ENCODE peak calls at places on chromosomes 6 and 20, in eight cellular contexts. One of them, this sample, is unnamed.

GRCh38 chr20:49562341-49563014 is 5.5 kb downstream of the PTGIS start:
- DNase-seq in ascending aorta: peak; percentile 97
- DNase-seq in BJ: peak; percentile 59
- DNase-seq in H54: peak; percentile 94
- DNase-seq in Daoy: peak; percentile 88
- DNase-seq in effector CD8-positive, alpha-beta T cell: no peak
- DNase-seq in NCI-H1930: no peak
- DNase-seq in iris pigment epithelial cell: peak; percentile 78
- DNase-seq in this sample: no peak

GRCh38 chr20:36447101-36447500 is 94.2 kb upstream of the MYL9 start:
- DNase-seq in ascending aorta: no peak
- DNase-seq in BJ: no peak
- DNase-seq in H54: no peak
- DNase-seq in Daoy: no peak
- DNase-seq in effector CD8-positive, alpha-beta T cell: no peak
- DNase-seq in NCI-H1930: no peak
- DNase-seq in iris pigment epithelial cell: no peak
- DNase-seq in this sample: no peak

GRCh38 chr6:31831350-31832215 is 4.0 kb downstream of the HSPA1B start:
- DNase-seq in ascending aorta: no peak
- DNase-seq in BJ: no peak
- DNase-seq in H54: no peak
- DNase-seq in Daoy: no peak
- DNase-seq in effector CD8-positive, alpha-beta T cell: no peak
- DNase-seq in NCI-H1930: no peak
- DNase-seq in iris pigment epithelial cell: no peak
- DNase-seq in this sample: no peak

GRCh38 chr20:11687546-11688292 is 230.0 kb upstream of the BTBD3 start:
- DNase-seq in ascending aorta: no peak
- DNase-seq in BJ: no peak
- DNase-seq in H54: no peak
- DNase-seq in Daoy: no peak
- DNase-seq in effector CD8-positive, alpha-beta T cell: no peak
- DNase-seq in NCI-H1930: no peak
- DNase-seq in iris pigment epithelial cell: no peak
- DNase-seq in this sample: no peak

GRCh38 chr20:54070187-54070987 is at the start of gene BCAS1:
- DNase-seq in ascending aorta: no peak
- DNase-seq in BJ: no peak
- DNase-seq in H54: no peak
- DNase-seq in Daoy: no peak
- DNase-seq in effector CD8-positive, alpha-beta T cell: no peak
- DNase-seq in NCI-H1930: no peak
- DNase-seq in iris pigment epithelial cell: no peak
- DNase-seq in this sample: no peak

GRCh38 chr6:34396518-34396917 is 4.0 kb upstream of the NUDT3 start:
- DNase-seq in ascending aorta: no peak
- DNase-seq in BJ: no peak
- DNase-seq in H54: no peak
- DNase-seq in Daoy: no peak
- DNase-seq in effector CD8-positive, alpha-beta T cell: no peak
- DNase-seq in NCI-H1930: no peak
- DNase-seq in iris pigment epithelial cell: no peak
- DNase-seq in this sample: no peak

GRCh38 chr20:23671479-23671878 is 17.4 kb downstream of the CST4 start:
- DNase-seq in ascending aorta: no peak
- DNase-seq in BJ: no peak
- DNase-seq in H54: no peak
- DNase-seq in Daoy: no peak
- DNase-seq in effector CD8-positive, alpha-beta T cell: no peak
- DNase-seq in NCI-H1930: no peak
- DNase-seq in iris pigment epithelial cell: no peak
- DNase-seq in this sample: no peak

GRCh38 chr6:72835749-72836148 is 213.9 kb downstream of the KCNQ5 start:
- DNase-seq in ascending aorta: no peak
- DNase-seq in BJ: no peak
- DNase-seq in H54: no peak
- DNase-seq in Daoy: no peak
- DNase-seq in effector CD8-positive, alpha-beta T cell: no peak
- DNase-seq in NCI-H1930: no peak
- DNase-seq in iris pigment epithelial cell: no peak
- DNase-seq in this sample: no peak

GRCh38 chr6:169340395-169340794 is 86.7 kb upstream of the THBS2 start:
- DNase-seq in ascending aorta: peak; percentile 82
- DNase-seq in BJ: no peak
- DNase-seq in H54: peak; percentile 77
- DNase-seq in Daoy: peak; percentile 87
- DNase-seq in effector CD8-positive, alpha-beta T cell: no peak
- DNase-seq in NCI-H1930: no peak
- DNase-seq in iris pigment epithelial cell: no peak
- DNase-seq in this sample: no peak

GRCh38 chr20:45229264-45230056 is 8.3 kb downstream of the SEMG2 start:
- DNase-seq in ascending aorta: no peak
- DNase-seq in BJ: no peak
- DNase-seq in H54: peak; percentile 33
- DNase-seq in Daoy: peak; percentile 18
- DNase-seq in effector CD8-positive, alpha-beta T cell: no peak
- DNase-seq in NCI-H1930: no peak
- DNase-seq in iris pigment epithelial cell: no peak
- DNase-seq in this sample: no peak

GRCh38 chr20:17066955-17067354 is 159.9 kb upstream of the PCSK2 start:
- DNase-seq in ascending aorta: no peak
- DNase-seq in BJ: no peak
- DNase-seq in H54: no peak
- DNase-seq in Daoy: no peak
- DNase-seq in effector CD8-positive, alpha-beta T cell: no peak
- DNase-seq in NCI-H1930: no peak
- DNase-seq in iris pigment epithelial cell: no peak
- DNase-seq in this sample: no peak

GRCh38 chr6:34381086-34381485 is 11.4 kb downstream of the NUDT3 start:
- DNase-seq in ascending aorta: peak; percentile 24
- DNase-seq in BJ: no peak
- DNase-seq in H54: no peak
- DNase-seq in Daoy: peak; percentile 25
- DNase-seq in effector CD8-positive, alpha-beta T cell: no peak
- DNase-seq in NCI-H1930: no peak
- DNase-seq in iris pigment epithelial cell: peak; percentile 73
- DNase-seq in this sample: no peak

GRCh38 chr20:37350655-37351574 is 5.0 kb downstream of the SRC start:
- DNase-seq in ascending aorta: no peak
- DNase-seq in BJ: no peak
- DNase-seq in H54: no peak
- DNase-seq in Daoy: no peak
- DNase-seq in effector CD8-positive, alpha-beta T cell: no peak
- DNase-seq in NCI-H1930: no peak
- DNase-seq in iris pigment epithelial cell: no peak
- DNase-seq in this sample: no peak

GRCh38 chr20:36792422-36792821 is 18.9 kb upstream of the DSN1 start:
- DNase-seq in ascending aorta: peak; percentile 76
- DNase-seq in BJ: no peak
- DNase-seq in H54: peak; percentile 78
- DNase-seq in Daoy: peak; percentile 65
- DNase-seq in effector CD8-positive, alpha-beta T cell: no peak
- DNase-seq in NCI-H1930: peak; percentile 5
- DNase-seq in iris pigment epithelial cell: peak; percentile 69
- DNase-seq in this sample: no peak

GRCh38 chr20:53621482-53622246 is 28.0 kb upstream of the ZNF217 start:
- DNase-seq in ascending aorta: peak; percentile 76
- DNase-seq in BJ: peak; percentile 94
- DNase-seq in H54: peak; percentile 30
- DNase-seq in Daoy: peak; percentile 78
- DNase-seq in effector CD8-positive, alpha-beta T cell: no peak
- DNase-seq in NCI-H1930: no peak
- DNase-seq in iris pigment epithelial cell: peak; percentile 87
- DNase-seq in this sample: no peak

GRCh38 chr20:57451759-57452661 is 60.8 kb downstream of the RBM38 start:
- DNase-seq in ascending aorta: no peak
- DNase-seq in BJ: no peak
- DNase-seq in H54: no peak
- DNase-seq in Daoy: peak; percentile 41
- DNase-seq in effector CD8-positive, alpha-beta T cell: no peak
- DNase-seq in NCI-H1930: no peak
- DNase-seq in iris pigment epithelial cell: no peak
- DNase-seq in this sample: no peak

GRCh38 chr6:1901556-1901955 is 291.8 kb downstream of the FOXC1 start:
- DNase-seq in ascending aorta: no peak
- DNase-seq in BJ: no peak
- DNase-seq in H54: no peak
- DNase-seq in Daoy: peak; percentile 27
- DNase-seq in effector CD8-positive, alpha-beta T cell: no peak
- DNase-seq in NCI-H1930: no peak
- DNase-seq in iris pigment epithelial cell: peak; percentile 36
- DNase-seq in this sample: no peak

GRCh38 chr6:87482382-87482781 is 9.6 kb downstream of the SLC35A1 start:
- DNase-seq in ascending aorta: no peak
- DNase-seq in BJ: no peak
- DNase-seq in H54: no peak
- DNase-seq in Daoy: no peak
- DNase-seq in effector CD8-positive, alpha-beta T cell: no peak
- DNase-seq in NCI-H1930: no peak
- DNase-seq in iris pigment epithelial cell: peak; percentile 27
- DNase-seq in this sample: no peak

GRCh38 chr6:168671863-168672546 is 231.0 kb downstream of the SMOC2 start:
- DNase-seq in ascending aorta: peak; percentile 25
- DNase-seq in BJ: no peak
- DNase-seq in H54: no peak
- DNase-seq in Daoy: no peak
- DNase-seq in effector CD8-positive, alpha-beta T cell: no peak
- DNase-seq in NCI-H1930: no peak
- DNase-seq in iris pigment epithelial cell: no peak
- DNase-seq in this sample: no peak

GRCh38 chr6:26330835-26331808 is 33.9 kb upstream of the BTN3A2 start:
- DNase-seq in ascending aorta: no peak
- DNase-seq in BJ: no peak
- DNase-seq in H54: no peak
- DNase-seq in Daoy: peak; percentile 86
- DNase-seq in effector CD8-positive, alpha-beta T cell: peak; percentile 7
- DNase-seq in NCI-H1930: peak; percentile 39
- DNase-seq in iris pigment epithelial cell: peak; percentile 71
- DNase-seq in this sample: no peak

GRCh38 chr20:59027746-59028320 is 4.3 kb downstream of the ATP5F1E start:
- DNase-seq in ascending aorta: no peak
- DNase-seq in BJ: no peak
- DNase-seq in H54: no peak
- DNase-seq in Daoy: peak; percentile 70
- DNase-seq in effector CD8-positive, alpha-beta T cell: no peak
- DNase-seq in NCI-H1930: no peak
- DNase-seq in iris pigment epithelial cell: peak; percentile 81
- DNase-seq in this sample: no peak

GRCh38 chr6:52786249-52786956 is 17.2 kb downstream of the GSTA1 start:
- DNase-seq in ascending aorta: no peak
- DNase-seq in BJ: no peak
- DNase-seq in H54: no peak
- DNase-seq in Daoy: no peak
- DNase-seq in effector CD8-positive, alpha-beta T cell: no peak
- DNase-seq in NCI-H1930: no peak
- DNase-seq in iris pigment epithelial cell: no peak
- DNase-seq in this sample: no peak

GRCh38 chr6:46590765-46591164 is 61.9 kb downstream of the CYP39A1 start:
- DNase-seq in ascending aorta: no peak
- DNase-seq in BJ: no peak
- DNase-seq in H54: no peak
- DNase-seq in Daoy: no peak
- DNase-seq in effector CD8-positive, alpha-beta T cell: no peak
- DNase-seq in NCI-H1930: no peak
- DNase-seq in iris pigment epithelial cell: no peak
- DNase-seq in this sample: no peak

GRCh38 chr6:34644716-34645115 is 51.9 kb downstream of the ILRUN start:
- DNase-seq in ascending aorta: no peak
- DNase-seq in BJ: no peak
- DNase-seq in H54: no peak
- DNase-seq in Daoy: no peak
- DNase-seq in effector CD8-positive, alpha-beta T cell: no peak
- DNase-seq in NCI-H1930: no peak
- DNase-seq in iris pigment epithelial cell: peak; percentile 17
- DNase-seq in this sample: no peak

GRCh38 chr6:157995458-157995857 is 13.8 kb downstream of the SYNJ2 start:
- DNase-seq in ascending aorta: no peak
- DNase-seq in BJ: no peak
- DNase-seq in H54: no peak
- DNase-seq in Daoy: no peak
- DNase-seq in effector CD8-positive, alpha-beta T cell: no peak
- DNase-seq in NCI-H1930: no peak
- DNase-seq in iris pigment epithelial cell: no peak
- DNase-seq in this sample: no peak